ENCODE peak calls at places on chromosome 5, in four cellular contexts. G, T, X and H are unnamed samples.

GRCh38 chr5:65927497-65928340 is 1.3 kb downstream of the ERBIN start:
- DNase-seq in X (peak), G (peak), T (no peak), H (no peak)

GRCh38 chr5:155728857-155729683 is 597.9 kb upstream of the SGCD start:
- DNase-seq in T (no peak), G (peak), X (no peak), H (no peak)

GRCh38 chr5:133686566-133686965 is 74.2 kb upstream of the FSTL4 start:
- DNase-seq in G (no peak), T (no peak), X (no peak), H (no peak)

GRCh38 chr5:7678057-7678456 is 172.9 kb downstream of the CFAP90 start:
- DNase-seq in T (no peak), G (no peak), X (no peak), H (no peak)

GRCh38 chr5:148972958-148973357 is 89.9 kb downstream of the SH3TC2 start:
- DNase-seq in X (no peak), G (no peak), T (peak), H (no peak)

GRCh38 chr5:28766565-28767158 is 1728.3 kb upstream of the CDH9 start:
- DNase-seq in T (peak), G (peak), X (no peak), H (no peak)

GRCh38 chr5:125326114-125326513 is 579.7 kb upstream of the ZNF608 start:
- DNase-seq in T (peak), G (peak), X (no peak), H (no peak)

GRCh38 chr5:123438244-123438643 is 15.0 kb upstream of the CEP120 start:
- DNase-seq in X (no peak), T (no peak), G (no peak), H (no peak)

GRCh38 chr5:51468196-51468595 is 84.9 kb downstream of the ISL1 start:
- DNase-seq in G (peak), T (no peak), X (no peak), H (no peak)

GRCh38 chr5:135578685-135579341 is at the start of gene CXCL14:
- DNase-seq in X (no peak), G (peak), T (peak), H (no peak)

GRCh38 chr5:92838253-92838652 is 742.8 kb downstream of the NR2F1-AS1 start:
- DNase-seq in G (peak), X (peak), T (peak), H (no peak)

GRCh38 chr5:175146733-175147132 is 297.2 kb downstream of the DRD1 start:
- DNase-seq in X (no peak), G (no peak), T (no peak), H (no peak)

GRCh38 chr5:69078921-69079537 is 14.8 kb upstream of the SLC30A5 start:
- DNase-seq in T (no peak), X (no peak), G (no peak), H (no peak)

GRCh38 chr5:95718203-95718602 is 12.9 kb upstream of the RHOBTB3 start:
- DNase-seq in G (no peak), X (no peak), T (no peak), H (no peak)

GRCh38 chr5:83745821-83746220 is 25.2 kb upstream of the HAPLN1 start:
- DNase-seq in T (no peak), X (no peak), G (no peak), H (no peak)